ENCODE peak calls at places on chromosomes 12 and 14, in eight cellular contexts. Y is breast epithelium, X is cardiac muscle cell, O is IMR-90, T is sigmoid colon, C is heart right ventricle, F is Peyer's patch, G is lung. R is an unnamed sample.

GRCh38 chr14:58738189-58738836 is 100.6 kb downstream of the DACT1 start:
- DNase-seq in O (peak; percentile 96), T (no peak), C (no peak), F (no peak), X (no peak), Y (no peak), G (no peak), R (no peak)

GRCh38 chr12:111192657-111193056 is 176.2 kb downstream of the PHETA1 start:
- DNase-seq in G (no peak), C (no peak), T (no peak), F (no peak), O (no peak), X (no peak), Y (no peak), R (no peak)

GRCh38 chr12:47238665-47239064 is 158.9 kb upstream of the AMIGO2 start:
- DNase-seq in X (no peak), T (no peak), C (no peak), O (peak; percentile 54), F (no peak), Y (no peak), G (no peak), R (no peak)

GRCh38 chr12:82357845-82358199 is 365 bp downstream of the CCDC59 start:
- DNase-seq in O (no peak), G (no peak), T (no peak), Y (no peak), X (no peak), C (no peak), F (no peak), R (no peak)

GRCh38 chr12:57124259-57124877 is 3.9 kb upstream of the LRP1 start:
- DNase-seq in T (peak; percentile 88), Y (peak; percentile 70), F (no peak), C (peak; percentile 84), X (peak; percentile 78), G (peak; percentile 82), O (peak; percentile 69), R (no peak)

GRCh38 chr12:25436206-25436912 is 116.7 kb downstream of the LMNTD1 start:
- DNase-seq in T (no peak), C (peak; percentile 40), Y (no peak), X (peak; percentile 68), O (peak; percentile 89), G (no peak), F (no peak), R (no peak)

GRCh38 chr14:85607571-85608219 is 77.8 kb downstream of the FLRT2 start:
- DNase-seq in Y (no peak), T (no peak), O (peak; percentile 97), X (no peak), F (no peak), G (no peak), C (no peak), R (no peak)

GRCh38 chr12:98373019-98373554 is 142.3 kb upstream of the TMPO start:
- DNase-seq in G (no peak), X (peak; percentile 57), C (no peak), Y (no peak), T (no peak), O (peak; percentile 51), F (no peak), R (no peak)

GRCh38 chr12:73065913-73066312 is 793.7 kb downstream of the TRHDE start:
- DNase-seq in Y (no peak), F (no peak), C (no peak), O (no peak), T (no peak), X (no peak), G (no peak), R (no peak)

GRCh38 chr12:28876423-28876822 is 272.7 kb upstream of the FAR2 start:
- DNase-seq in C (no peak), T (no peak), F (no peak), X (no peak), O (no peak), G (no peak), Y (no peak), R (no peak)
- TF ChIP-seq CTCF in C (no peak), T (no peak), F (no peak), X (peak; percentile 4), O (no peak), G (no peak), Y (no peak), R (no peak)

GRCh38 chr14:34810028-34810427 is 65.1 kb downstream of the BAZ1A start:
- DNase-seq in O (no peak), Y (no peak), F (no peak), C (no peak), G (no peak), X (no peak), T (no peak), R (no peak)

GRCh38 chr14:34806257-34806656 is 68.9 kb downstream of the BAZ1A start:
- DNase-seq in X (no peak), Y (no peak), T (no peak), C (no peak), O (no peak), F (no peak), G (no peak), R (no peak)

DNA sequence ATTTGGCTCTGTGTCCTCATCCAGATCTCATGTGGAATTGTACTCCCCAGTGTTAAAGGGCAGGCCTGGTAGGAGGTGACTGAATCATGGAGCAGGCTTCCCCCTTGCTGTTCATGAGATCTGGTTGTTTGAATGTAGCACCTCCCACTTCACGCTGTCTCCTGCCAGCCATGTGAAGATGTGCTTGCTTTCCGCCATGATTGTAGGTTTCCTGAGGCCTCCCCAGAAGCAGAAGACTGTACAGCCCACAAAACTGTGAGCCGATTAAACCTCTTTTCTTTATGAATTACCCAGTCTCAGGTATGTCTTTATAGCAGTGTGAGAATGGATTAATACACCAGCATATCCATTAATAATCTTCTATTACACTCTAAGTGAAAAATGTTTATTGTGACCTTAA is 70.2 kb downstream of the BAZ1A start:
- DNase-seq in C (no peak), F (no peak), T (no peak), G (no peak), O (no peak), X (no peak), Y (no peak), R (no peak)
- H3K4me1 ChIP-seq in C (no peaks in the 10 kb centered on the region), F (no peaks in the 10 kb centered on the region), T (no peaks in the 10 kb centered on the region), G (no peaks in the 10 kb centered on the region), O (no peaks in the 10 kb centered on the region), X (no peaks in the 10 kb centered on the region), Y (no peaks in the 10 kb centered on the region), R (no peaks in the 10 kb centered on the region)

GRCh38 chr14:68127166-68127565 is 307.6 kb downstream of the RAD51B start:
- DNase-seq in T (no peak), F (no peak), C (no peak), X (no peak), G (no peak), O (no peak), Y (no peak), R (no peak)
- H3K27ac ChIP-seq in T (peak overlapping the region; percentile 60), F (no peak overlapping the region), C (no peak overlapping the region), X (no peak overlapping the region), G (no peak overlapping the region), O (no peak overlapping the region), Y (no peak overlapping the region), R (no peak overlapping the region)

GRCh38 chr14:77200406-77200985 is 18.9 kb downstream of the TMEM63C start:
- DNase-seq in X (no peak), T (no peak), G (no peak), F (no peak), C (no peak), Y (no peak), O (no peak), R (no peak)
- TF ChIP-seq CTCF in X (no peak), T (no peak), G (no peak), F (no peak), C (no peak), Y (no peak), O (no peak), R (no peak)

DNA sequence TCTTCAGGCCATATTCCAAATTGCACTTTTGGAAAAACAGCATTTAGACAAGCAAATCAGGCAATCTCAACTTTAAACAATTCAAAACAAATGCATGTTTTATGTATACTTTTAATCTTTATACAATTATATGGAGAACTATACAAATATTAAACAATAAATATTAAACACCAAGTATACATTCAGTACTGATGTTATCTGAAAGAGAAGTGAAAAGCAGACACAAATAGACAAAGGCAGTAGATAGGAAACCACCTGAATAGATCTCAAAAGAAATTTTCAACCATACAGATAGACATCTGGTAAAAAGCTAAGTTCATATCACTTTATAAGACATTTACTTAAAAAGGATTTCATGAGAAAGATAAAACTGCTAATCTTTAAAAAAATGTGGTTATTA is 65.2 kb downstream of the ZC3H14 start:
- DNase-seq in O (no peak), T (no peak), Y (no peak), X (no peak), F (no peak), C (no peak), G (no peak), R (no peak)
- H3K4me1 ChIP-seq in O (no peaks in the 10 kb centered on the region), T (no peaks in the 10 kb centered on the region), Y (no peaks in the 10 kb centered on the region), X (no peaks in the 10 kb centered on the region), F (no peaks in the 10 kb centered on the region), C (no peaks in the 10 kb centered on the region), G (no peaks in the 10 kb centered on the region), R (no peaks in the 10 kb centered on the region)

GRCh38 chr14:82084813-82085212 is 551.2 kb upstream of the SEL1L start:
- DNase-seq in G (no peak), T (no peak), O (no peak), F (no peak), C (no peak), X (peak; percentile 34), Y (no peak), R (no peak)
- H3K27ac ChIP-seq in G (no peak overlapping the region), T (no peak overlapping the region), O (no peak overlapping the region), F (no peak overlapping the region), C (no peak overlapping the region), X (no peak overlapping the region), Y (no peak overlapping the region), R (no peak overlapping the region)

GRCh38 chr14:104135904-104136471 is 2.4 kb upstream of the KIF26A start:
- DNase-seq in X (peak; percentile 48), O (no peak), T (no peak), G (no peak), C (no peak), F (peak; percentile 42), Y (no peak), R (peak; percentile 7)
- TF ChIP-seq CTCF in X (no peak), O (no peak), T (no peak), G (no peak), C (no peak), F (no peak), Y (no peak), R (no peak)